ENCODE peak calls at places on chromosomes 7 and 10, in four cellular contexts. W is H1, C is H9, F is neuronal stem cell. L is an unnamed sample.

GRCh38 chr10:71150811-71151210 is 61.6 kb upstream of the UNC5B start:
- DNase-seq in W (no peak), C (no peak), F (no peak), L (no peak)

GRCh38 chr10:70634011-70634410 is 31.5 kb upstream of the PRF1 start:
- DNase-seq in W (peak; percentile 51), C (peak; percentile 88), F (no peak), L (no peak)

GRCh38 chr10:23826399-23826798 is 382.5 kb upstream of the KIAA1217 start:
- DNase-seq in W (peak; percentile 3), C (peak; percentile 61), F (peak; percentile 40), L (no peak)

GRCh38 chr10:43233601-43234430 is 33.0 kb downstream of the RASGEF1A start:
- DNase-seq in W (no peak), C (peak; percentile 15), F (no peak), L (no peak)

GRCh38 chr10:80477813-80478212 is 23.7 kb downstream of the TSPAN14 start:
- DNase-seq in W (no peak), C (no peak), F (no peak), L (peak; percentile 95)

GRCh38 chr7:4769753-4770152 is 5.7 kb upstream of the AP5Z1 start:
- DNase-seq in W (no peak), C (no peak), F (no peak), L (no peak)

GRCh38 chr7:30225863-30226361 is 58.5 kb upstream of the ZNRF2 start:
- DNase-seq in W (no peak), C (no peak), F (no peak), L (peak; percentile 25)

GRCh38 chr7:105241198-105241597 is 147.5 kb downstream of the SRPK2 start:
- DNase-seq in W (no peak), C (no peak), F (no peak), L (no peak)

GRCh38 chr7:2012044-2012900 is 220.5 kb downstream of the MAD1L1 start:
- DNase-seq in W (no peak), C (no peak), F (no peak), L (no peak)

GRCh38 chr10:32377458-32378370 is 30.8 kb upstream of the EPC1 start:
- DNase-seq in W (no peak), C (no peak), F (peak; percentile 8), L (peak; percentile 65)

GRCh38 chr10:28375399-28376354 is 72.8 kb upstream of the MPP7 start:
- DNase-seq in W (no peak), C (no peak), F (no peak), L (peak; percentile 17)

GRCh38 chr7:108311446-108312168 is 144.6 kb downstream of the NRCAM start:
- DNase-seq in W (no peak), C (no peak), F (no peak), L (peak; percentile 17)

GRCh38 chr7:74573499-74573898 is 84.0 kb upstream of the GTF2I start:
- DNase-seq in W (no peak), C (no peak), F (no peak), L (no peak)

GRCh38 chr7:48176356-48176893 is 5.2 kb downstream of the ABCA13 start:
- DNase-seq in W (no peak), C (no peak), F (no peak), L (no peak)

GRCh38 chr7:136857573-136857972 is 10.9 kb upstream of the CHRM2 start:
- DNase-seq in W (no peak), C (no peak), F (peak; percentile 59), L (peak; percentile 70)

GRCh38 chr10:110651044-110651958 is 7.2 kb downstream of the RBM20 start:
- DNase-seq in W (no peak), C (no peak), F (no peak), L (peak; percentile 99)

GRCh38 chr7:29146888-29147609 is 712 bp upstream of the CPVL start:
- DNase-seq in W (no peak), C (peak; percentile 34), F (no peak), L (peak; percentile 16)

GRCh38 chr7:3722396-3722846 is 421.4 kb downstream of the SDK1 start:
- DNase-seq in W (peak; percentile 78), C (peak; percentile 93), F (peak; percentile 45), L (peak; percentile 51)

GRCh38 chr10:33542747-33543505 is 208.5 kb upstream of the NRP1 start:
- DNase-seq in W (no peak), C (no peak), F (no peak), L (peak; percentile 18)

GRCh38 chr7:44608916-44609648 is 2.7 kb downstream of the OGDH start:
- DNase-seq in W (no peak), C (no peak), F (no peak), L (no peak)

GRCh38 chr7:94375167-94375566 is 19.5 kb upstream of the COL1A2 start:
- DNase-seq in W (no peak), C (peak; percentile 60), F (no peak), L (peak; percentile 95)

GRCh38 chr7:90560730-90561129 is 35.4 kb upstream of the CDK14 start:
- DNase-seq in W (no peak), C (no peak), F (no peak), L (no peak)

GRCh38 chr7:50505553-50505952 is 55.4 kb upstream of the FIGNL1 start:
- DNase-seq in W (no peak), C (no peak), F (no peak), L (no peak)

GRCh38 chr7:149832332-149833041 is 5.7 kb upstream of the ZNF862 start:
- DNase-seq in W (no peak), C (no peak), F (no peak), L (no peak)

GRCh38 chr7:94561841-94562514 is 52.4 kb downstream of the CASD1 start:
- DNase-seq in W (no peak), C (no peak), F (no peak), L (peak; percentile 54)

DNA sequence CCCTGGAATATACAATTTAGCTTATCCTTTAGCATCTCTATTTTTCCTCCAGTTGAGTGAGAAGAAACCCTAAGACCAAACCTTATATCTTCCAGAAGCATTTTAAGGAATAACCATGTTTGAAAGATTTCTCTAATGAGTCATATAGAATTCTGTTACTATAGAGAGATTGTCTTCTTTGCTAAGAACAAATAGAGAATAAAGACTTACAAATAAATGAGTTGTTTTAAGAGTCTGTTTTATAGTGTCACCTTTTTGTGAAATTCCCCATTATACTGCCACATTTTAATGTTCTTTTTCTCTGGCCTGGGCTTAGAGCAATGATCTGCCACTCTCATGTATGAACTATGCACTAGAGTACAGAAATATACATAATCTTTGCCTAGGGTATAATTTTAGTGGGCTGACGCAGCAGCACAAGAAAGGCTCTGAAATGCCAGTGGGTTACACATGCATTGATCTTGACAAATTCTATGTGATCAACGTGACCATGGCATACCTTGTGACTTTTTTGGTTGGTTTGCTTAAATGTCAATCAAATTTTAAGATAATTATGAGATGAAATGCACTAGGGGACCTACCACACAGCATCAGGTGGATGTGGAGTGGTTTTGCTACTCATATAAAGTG is 145.1 kb upstream of the MKLN1 start:
- DNase-seq in W (no peak), C (no peak), F (no peak), L (peak; percentile 5)
- H3K14ac ChIP-seq in W (no peak overlapping the region), C (no peak overlapping the region), F (no peak overlapping the region), L (no peak overlapping the region)

GRCh38 chr10:8049151-8049873 is 5.2 kb upstream of the GATA3 start:
- DNase-seq in W (no peak), C (no peak), F (peak; percentile 32), L (no peak)
- H2BK15ac ChIP-seq in W (no peak overlapping the region), C (no peak overlapping the region), F (peak overlapping the region; percentile 37), L (peak overlapping the region; percentile 61)

DNA sequence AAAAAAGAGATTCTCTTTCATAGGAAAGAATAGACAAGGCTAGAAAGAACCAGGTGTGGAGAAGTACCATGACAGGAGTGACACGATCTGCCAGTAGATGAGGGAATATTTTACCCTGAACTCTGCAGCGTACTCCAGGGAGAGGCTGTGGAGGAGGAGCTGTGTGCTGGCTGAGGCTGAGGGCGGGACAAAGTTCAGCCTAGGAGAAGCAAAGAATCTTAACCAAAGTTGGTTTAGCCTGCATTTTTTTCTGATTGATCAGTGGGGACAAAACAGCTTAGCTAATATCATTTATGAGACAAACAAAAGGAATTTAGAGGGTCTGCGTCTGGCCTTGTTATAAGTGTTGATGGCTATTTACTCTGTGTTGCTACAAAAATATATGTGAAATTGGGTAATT is 5.2 kb upstream of the NPSR1 start:
- DNase-seq in W (no peak), C (no peak), F (no peak), L (no peak)
- H2BK12ac ChIP-seq in W (peak overlapping the region; percentile 13), C (no peak overlapping the region), F (no peak overlapping the region), L (no peak overlapping the region)

GRCh38 chr10:3196482-3196881 is 23.9 kb upstream of the PITRM1 start:
- DNase-seq in W (no peak), C (no peak), F (no peak), L (no peak)
- H3K14ac ChIP-seq in W (no peak overlapping the region), C (no peak overlapping the region), F (no peak overlapping the region), L (no peak overlapping the region)

GRCh38 chr7:26153823-26154783 is 2.1 kb downstream of the NFE2L3 start:
- DNase-seq in W (peak; percentile 83), C (peak; percentile 87), F (no peak), L (peak; percentile 59)
- H2BK15ac ChIP-seq in W (peak overlapping the region; percentile 88), C (no peak overlapping the region), F (no peak overlapping the region), L (no peak overlapping the region)

GRCh38 chr10:73910764-73911552 is at the start of gene PLAU:
- DNase-seq in W (no peak), C (peak; percentile 70), F (peak; percentile 58), L (peak; percentile 68)

GRCh38 chr10:73914036-73914435 is 3.1 kb downstream of the PLAU start:
- DNase-seq in W (no peak), C (no peak), F (no peak), L (peak; percentile 27)

GRCh38 chr10:73910401-73910763 is 550 bp upstream of the PLAU start:
- DNase-seq in W (no peak), C (no peak), F (no peak), L (peak; percentile 82)

GRCh38 chr10:73909716-73910115 is 1.2 kb upstream of the PLAU start:
- DNase-seq in W (no peak), C (no peak), F (no peak), L (peak; percentile 80)

DNA sequence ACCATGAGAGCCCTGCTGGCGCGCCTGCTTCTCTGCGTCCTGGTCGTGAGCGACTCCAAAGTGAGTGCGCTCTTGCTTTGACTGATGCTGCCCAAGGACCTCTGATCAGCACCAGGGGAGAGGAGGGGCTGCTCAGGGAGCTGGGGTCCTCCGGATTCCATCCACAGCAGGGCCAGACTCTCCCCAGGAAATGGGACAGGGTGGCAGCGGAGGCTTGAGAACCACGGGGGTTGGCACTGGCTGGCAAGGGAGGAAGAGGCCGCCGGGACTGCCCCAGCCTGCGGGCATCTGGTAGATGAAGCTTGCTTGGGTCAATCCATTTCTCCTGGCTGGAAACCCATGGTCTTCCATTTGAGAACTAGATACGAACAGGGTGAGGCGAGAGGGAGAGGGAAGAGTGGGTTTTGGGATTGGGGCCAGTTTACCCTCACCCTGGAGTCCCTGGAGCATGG is 647 bp downstream of the PLAU start:
- DNase-seq in W (no peak), C (no peak), F (peak; percentile 18), L (peak; percentile 65)
- H2BK12ac ChIP-seq in W (peak overlapping the region; percentile 77), C (no peak overlapping the region), F (no peak overlapping the region), L (peak overlapping the region; percentile 45)

GRCh38 chr10:113053091-113053490 is 103.0 kb downstream of the TCF7L2 start:
- DNase-seq in W (no peak), C (peak; percentile 56), F (no peak), L (no peak)

GRCh38 chr10:113053881-113054280 is 103.8 kb downstream of the TCF7L2 start:
- DNase-seq in W (peak; percentile 82), C (peak; percentile 90), F (no peak), L (peak; percentile 41)

GRCh38 chr10:113051456-113051855 is 101.4 kb downstream of the TCF7L2 start:
- DNase-seq in W (no peak), C (no peak), F (no peak), L (no peak)

GRCh38 chr10:113049881-113050280 is 99.8 kb downstream of the TCF7L2 start:
- DNase-seq in W (no peak), C (no peak), F (no peak), L (no peak)

GRCh38 chr10:113052076-113052830 is 102.2 kb downstream of the TCF7L2 start:
- DNase-seq in W (no peak), C (no peak), F (no peak), L (no peak)
- H3K14ac ChIP-seq in W (no peak overlapping the region), C (no peak overlapping the region), F (no peak overlapping the region), L (no peak overlapping the region)

L was measured in mesenchymal stem cell.